ENCODE peak calls at places on chromosomes 12 and 14, in five cellular contexts. One of them, this sample, is unnamed.

GRCh38 chr12:96908170-96908675 is 1.2 kb downstream of the NEDD1 start:
- DNase-seq in hypothalamus: no peak
- DNase-seq in activated CD8-positive, alpha-beta memory T cell treated with anti-CD3 and anti-CD28 coated beads for 48 hours: no peak
- DNase-seq in T1000: no peak
- DNase-seq in activated CD4-positive, alpha-beta T cell treated with anti-CD3 and anti-CD28 coated beads, Interleukin-2, amount 50 U/mL, for 1 hour: no peak
- DNase-seq in this sample: no peak

GRCh38 chr12:83130178-83130577 is 443.5 kb downstream of the TMTC2 start:
- DNase-seq in activated CD4-positive, alpha-beta T cell treated with anti-CD3 and anti-CD28 coated beads, Interleukin-2, amount 50 U/mL, for 1 hour: no peak
- DNase-seq in T1000: no peak
- DNase-seq in activated CD8-positive, alpha-beta memory T cell treated with anti-CD3 and anti-CD28 coated beads for 48 hours: no peak
- DNase-seq in hypothalamus: no peak
- DNase-seq in this sample: no peak

GRCh38 chr14:74737753-74738325 is 24.9 kb downstream of the FCF1 start:
- DNase-seq in T1000: no peak
- DNase-seq in activated CD4-positive, alpha-beta T cell treated with anti-CD3 and anti-CD28 coated beads, Interleukin-2, amount 50 U/mL, for 1 hour: no peak
- DNase-seq in activated CD8-positive, alpha-beta memory T cell treated with anti-CD3 and anti-CD28 coated beads for 48 hours: no peak
- DNase-seq in hypothalamus: no peak
- DNase-seq in this sample: no peak

GRCh38 chr12:48004039-48004940 is at the start of gene COL2A1:
- DNase-seq in T1000: no peak
- DNase-seq in hypothalamus: no peak
- DNase-seq in activated CD4-positive, alpha-beta T cell treated with anti-CD3 and anti-CD28 coated beads, Interleukin-2, amount 50 U/mL, for 1 hour: no peak
- DNase-seq in activated CD8-positive, alpha-beta memory T cell treated with anti-CD3 and anti-CD28 coated beads for 48 hours: no peak
- DNase-seq in this sample: no peak

GRCh38 chr12:91866566-91866965 is 279.1 kb downstream of the BTG1 start:
- DNase-seq in hypothalamus: no peak
- DNase-seq in T1000: no peak
- DNase-seq in activated CD8-positive, alpha-beta memory T cell treated with anti-CD3 and anti-CD28 coated beads for 48 hours: no peak
- DNase-seq in activated CD4-positive, alpha-beta T cell treated with anti-CD3 and anti-CD28 coated beads, Interleukin-2, amount 50 U/mL, for 1 hour: no peak
- DNase-seq in this sample: no peak

GRCh38 chr14:81341405-81342180 is 58.5 kb downstream of the STON2 start:
- DNase-seq in activated CD8-positive, alpha-beta memory T cell treated with anti-CD3 and anti-CD28 coated beads for 48 hours: no peak
- DNase-seq in T1000: no peak
- DNase-seq in hypothalamus: no peak
- DNase-seq in activated CD4-positive, alpha-beta T cell treated with anti-CD3 and anti-CD28 coated beads, Interleukin-2, amount 50 U/mL, for 1 hour: no peak
- DNase-seq in this sample: no peak

GRCh38 chr12:14769837-14770494 is 33.3 kb downstream of the WBP11 start:
- DNase-seq in T1000: peak; percentile 44
- DNase-seq in hypothalamus: peak; percentile 38
- DNase-seq in activated CD4-positive, alpha-beta T cell treated with anti-CD3 and anti-CD28 coated beads, Interleukin-2, amount 50 U/mL, for 1 hour: peak; percentile 86
- DNase-seq in activated CD8-positive, alpha-beta memory T cell treated with anti-CD3 and anti-CD28 coated beads for 48 hours: peak; percentile 78
- DNase-seq in this sample: peak; percentile 88

GRCh38 chr14:102985665-102986064 is 63.2 kb downstream of the AMN start:
- DNase-seq in T1000: no peak
- DNase-seq in activated CD8-positive, alpha-beta memory T cell treated with anti-CD3 and anti-CD28 coated beads for 48 hours: no peak
- DNase-seq in hypothalamus: no peak
- DNase-seq in activated CD4-positive, alpha-beta T cell treated with anti-CD3 and anti-CD28 coated beads, Interleukin-2, amount 50 U/mL, for 1 hour: no peak
- DNase-seq in this sample: no peak

GRCh38 chr12:16218934-16219718 is 58.4 kb downstream of the SLC15A5 start:
- DNase-seq in T1000: no peak
- DNase-seq in hypothalamus: no peak
- DNase-seq in activated CD4-positive, alpha-beta T cell treated with anti-CD3 and anti-CD28 coated beads, Interleukin-2, amount 50 U/mL, for 1 hour: no peak
- DNase-seq in activated CD8-positive, alpha-beta memory T cell treated with anti-CD3 and anti-CD28 coated beads for 48 hours: no peak
- DNase-seq in this sample: no peak

GRCh38 chr14:88825078-88825458 is 617 bp downstream of the TTC8 start:
- DNase-seq in activated CD4-positive, alpha-beta T cell treated with anti-CD3 and anti-CD28 coated beads, Interleukin-2, amount 50 U/mL, for 1 hour: no peak
- DNase-seq in activated CD8-positive, alpha-beta memory T cell treated with anti-CD3 and anti-CD28 coated beads for 48 hours: no peak
- DNase-seq in hypothalamus: no peak
- DNase-seq in T1000: no peak
- DNase-seq in this sample: no peak

GRCh38 chr14:59511916-59512530 is 27.7 kb downstream of the JKAMP start:
- DNase-seq in activated CD8-positive, alpha-beta memory T cell treated with anti-CD3 and anti-CD28 coated beads for 48 hours: no peak
- DNase-seq in activated CD4-positive, alpha-beta T cell treated with anti-CD3 and anti-CD28 coated beads, Interleukin-2, amount 50 U/mL, for 1 hour: no peak
- DNase-seq in hypothalamus: no peak
- DNase-seq in T1000: no peak
- DNase-seq in this sample: no peak

GRCh38 chr14:94485944-94486841 is 10.2 kb upstream of the SERPINA9 start:
- DNase-seq in activated CD4-positive, alpha-beta T cell treated with anti-CD3 and anti-CD28 coated beads, Interleukin-2, amount 50 U/mL, for 1 hour: peak; percentile 36
- DNase-seq in activated CD8-positive, alpha-beta memory T cell treated with anti-CD3 and anti-CD28 coated beads for 48 hours: peak; percentile 26
- DNase-seq in T1000: no peak
- DNase-seq in hypothalamus: no peak
- DNase-seq in this sample: peak; percentile 71

This sample was measured in suprapubic skin.